ENCODE peak calls at places on chromosomes 2 and 18, in ten cellular contexts. L is thyroid gland, E is HCT116, O is adrenal gland, T is Peyer's patch, H is sigmoid colon, X is NB4, B is IMR-90, N is right lobe of liver, Z is heart left ventricle. C is an unnamed sample.

GRCh38 chr18:8704361-8705279 is 736 bp upstream of the MTCL1 start:
- DNase-seq in L (peak), E (peak), O (peak), T (peak), H (peak), X (peak), B (peak), N (peak), Z (peak), C (peak)

GRCh38 chr18:49628993-49629795 is 67.3 kb downstream of the LIPG start:
- DNase-seq in L (peak), E (no peak), O (no peak), T (peak), H (no peak), X (no peak), B (no peak), N (peak), Z (no peak), C (no peak)

GRCh38 chr2:56040834-56041233 is 117.3 kb upstream of the EFEMP1 start:
- DNase-seq in L (no peak), E (no peak), O (no peak), T (no peak), H (no peak), X (no peak), B (no peak), N (no peak), Z (no peak), C (no peak)

GRCh38 chr18:14971461-14972185 is 223.7 kb downstream of the ANKRD30B start:
- DNase-seq in L (peak), E (no peak), O (no peak), T (no peak), H (no peak), X (no peak), B (no peak), N (no peak), Z (no peak), C (no peak)

GRCh38 chr2:165568361-165568760 is 98.9 kb downstream of the CSRNP3 start:
- DNase-seq in L (no peak), E (no peak), O (no peak), T (no peak), H (no peak), X (no peak), B (no peak), N (no peak), Z (no peak), C (no peak)

GRCh38 chr2:8145385-8145784 is 536.5 kb upstream of the ID2 start:
- DNase-seq in L (no peak), E (no peak), O (no peak), T (no peak), H (no peak), X (peak), B (peak), N (no peak), Z (no peak), C (no peak)

GRCh38 chr18:36191286-36191685 is 4.0 kb downstream of the MOCOS start:
- DNase-seq in L (no peak), E (no peak), O (no peak), T (no peak), H (no peak), X (no peak), B (no peak), N (no peak), Z (no peak), C (no peak)

GRCh38 chr18:10454800-10455550 is 540 bp downstream of the APCDD1 start:
- DNase-seq in L (peak), E (no peak), O (no peak), T (no peak), H (no peak), X (peak), B (peak), N (no peak), Z (no peak), C (no peak)

GRCh38 chr2:8534729-8535397 is 147.0 kb upstream of the ID2 start:
- DNase-seq in L (peak), E (no peak), O (peak), T (peak), H (peak), X (peak), B (peak), N (peak), Z (peak), C (no peak)

GRCh38 chr2:151753540-151753939 is 19.3 kb upstream of the NEB start:
- DNase-seq in L (no peak), E (no peak), O (no peak), T (no peak), H (no peak), X (no peak), B (no peak), N (no peak), Z (no peak), C (no peak)

GRCh38 chr18:51290864-51291263 is 93.4 kb upstream of the MEX3C start:
- DNase-seq in L (no peak), E (no peak), O (no peak), T (no peak), H (no peak), X (no peak), B (no peak), N (no peak), Z (no peak), C (no peak)

GRCh38 chr18:42513416-42513815 is 558.4 kb downstream of the PIK3C3 start:
- DNase-seq in L (no peak), E (no peak), O (no peak), T (no peak), H (no peak), X (no peak), B (no peak), N (no peak), Z (no peak), C (no peak)

GRCh38 chr2:240759454-240759853 is 60.6 kb downstream of the KIF1A start:
- DNase-seq in L (no peak), E (peak), O (no peak), T (no peak), H (no peak), X (peak), B (no peak), N (no peak), Z (no peak), C (peak)

GRCh38 chr2:101501443-101501842 is 26.5 kb upstream of the RFX8 start:
- DNase-seq in L (no peak), E (no peak), O (no peak), T (no peak), H (no peak), X (peak), B (peak), N (no peak), Z (no peak), C (no peak)

GRCh38 chr2:216286616-216287231 is 85.6 kb downstream of the MARCHF4 start:
- DNase-seq in L (no peak), E (no peak), O (no peak), T (no peak), H (no peak), X (no peak), B (no peak), N (no peak), Z (no peak), C (no peak)

GRCh38 chr2:191318729-191319078 is 73.5 kb downstream of the MYO1B start:
- DNase-seq in L (no peak), E (peak), O (no peak), T (peak), H (no peak), X (peak), B (peak), N (no peak), Z (no peak), C (no peak)

GRCh38 chr2:119590873-119591272 is 46.6 kb downstream of the CFAP221 start:
- DNase-seq in L (no peak), E (no peak), O (no peak), T (no peak), H (no peak), X (no peak), B (no peak), N (no peak), Z (no peak), C (no peak)

GRCh38 chr2:170924969-170925368 is 4.1 kb upstream of the GORASP2 start:
- DNase-seq in L (no peak), E (no peak), O (no peak), T (no peak), H (no peak), X (no peak), B (no peak), N (no peak), Z (no peak), C (no peak)

GRCh38 chr2:184155791-184156190 is 442.5 kb upstream of the ZNF804A start:
- DNase-seq in L (no peak), E (no peak), O (no peak), T (no peak), H (no peak), X (no peak), B (no peak), N (no peak), Z (no peak), C (no peak)

GRCh38 chr2:134782107-134782506 is 56.3 kb upstream of the ACMSD start:
- DNase-seq in L (no peak), E (no peak), O (peak), T (no peak), H (no peak), X (no peak), B (no peak), N (no peak), Z (no peak), C (no peak)

GRCh38 chr2:203763425-203764272 is 57.2 kb downstream of the CD28 start:
- DNase-seq in L (no peak), E (no peak), O (no peak), T (no peak), H (no peak), X (no peak), B (no peak), N (no peak), Z (no peak), C (no peak)

GRCh38 chr18:72201032-72201431 is 343.1 kb downstream of the CBLN2 start:
- DNase-seq in L (no peak), E (no peak), O (no peak), T (no peak), H (no peak), X (no peak), B (no peak), N (no peak), Z (no peak), C (no peak)

GRCh38 chr18:74819433-74820059 is 221.9 kb downstream of the ZNF407 start:
- DNase-seq in L (no peak), E (no peak), O (no peak), T (no peak), H (no peak), X (peak), B (no peak), N (no peak), Z (no peak), C (no peak)

GRCh38 chr2:190023860-190024259 is 38.7 kb downstream of the MSTN start:
- DNase-seq in L (no peak), E (peak), O (no peak), T (no peak), H (no peak), X (peak), B (peak), N (no peak), Z (no peak), C (peak)

GRCh38 chr2:174796319-174796771 is 32.1 kb upstream of the CHRNA1 start:
- DNase-seq in L (no peak), E (no peak), O (no peak), T (no peak), H (no peak), X (no peak), B (peak), N (no peak), Z (no peak), C (no peak)

GRCh38 chr2:185502351-185502750 is 236.3 kb upstream of the FSIP2 start:
- DNase-seq in L (no peak), E (no peak), O (no peak), T (no peak), H (no peak), X (no peak), B (no peak), N (no peak), Z (no peak), C (no peak)

GRCh38 chr18:36411745-36412168 is 114.2 kb downstream of the FHOD3 start:
- DNase-seq in L (no peak), E (peak), O (no peak), T (no peak), H (no peak), X (peak), B (peak), N (no peak), Z (no peak), C (no peak)

GRCh38 chr2:171874963-171875362 is 19.1 kb downstream of the SLC25A12 start:
- DNase-seq in L (no peak), E (no peak), O (no peak), T (no peak), H (no peak), X (no peak), B (no peak), N (no peak), Z (no peak), C (no peak)

GRCh38 chr2:165924950-165925349 is 28.6 kb downstream of the TTC21B start:
- DNase-seq in L (no peak), E (no peak), O (no peak), T (no peak), H (no peak), X (no peak), B (no peak), N (no peak), Z (no peak), C (no peak)

GRCh38 chr2:234044157-234044556 is 6.3 kb upstream of the SPP2 start:
- DNase-seq in L (no peak), E (peak), O (no peak), T (no peak), H (no peak), X (no peak), B (peak), N (no peak), Z (no peak), C (no peak)

GRCh38 chr2:39216495-39217191 is 27.1 kb downstream of the CDKL4 start:
- DNase-seq in L (no peak), E (no peak), O (no peak), T (peak), H (no peak), X (peak), B (no peak), N (no peak), Z (no peak), C (no peak)

GRCh38 chr18:30485078-30485477 is 557.5 kb downstream of the DSC3 start:
- DNase-seq in L (no peak), E (no peak), O (no peak), T (no peak), H (no peak), X (no peak), B (no peak), N (no peak), Z (no peak), C (no peak)

GRCh38 chr2:32418777-32419176 is 62.0 kb downstream of the BIRC6 start:
- DNase-seq in L (no peak), E (no peak), O (no peak), T (no peak), H (no peak), X (no peak), B (peak), N (no peak), Z (no peak), C (no peak)

GRCh38 chr2:72367530-72368225 is 220.0 kb upstream of the CYP26B1 start:
- DNase-seq in L (peak), E (peak), O (peak), T (no peak), H (no peak), X (no peak), B (peak), N (peak), Z (peak), C (peak)

GRCh38 chr2:25528173-25528572 is 145.2 kb downstream of the DTNB start:
- DNase-seq in L (no peak), E (no peak), O (no peak), T (no peak), H (no peak), X (no peak), B (peak), N (no peak), Z (no peak), C (peak)

DNA sequence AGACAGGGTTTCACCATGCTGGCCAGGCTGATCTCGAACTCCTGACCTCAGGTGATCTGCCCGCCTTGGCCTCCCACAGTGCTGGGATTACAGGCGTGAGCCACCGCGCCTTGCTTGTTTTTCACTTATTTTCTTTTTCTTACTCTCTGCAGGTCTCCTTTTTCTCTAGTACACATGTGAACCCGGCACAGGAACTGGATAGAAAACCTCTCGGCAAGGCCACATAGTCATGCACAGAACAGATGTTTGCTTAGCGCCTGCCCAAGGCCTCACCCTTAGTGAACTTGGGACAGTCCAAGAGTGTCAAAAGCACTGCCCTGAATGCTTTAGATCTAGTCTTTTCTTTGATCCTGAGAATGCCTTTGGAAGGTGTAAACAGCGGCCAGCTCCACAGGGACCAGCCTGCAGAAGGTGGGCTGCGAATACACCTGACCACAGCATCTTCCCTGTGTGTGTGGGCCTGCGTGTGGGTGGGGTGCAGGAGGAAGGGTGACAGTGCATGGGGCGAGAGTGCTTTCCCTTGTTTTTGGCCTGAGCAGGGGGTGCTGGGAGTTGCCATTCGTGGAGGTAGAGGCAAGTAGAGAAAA is 27.0 kb downstream of the IMPA2 start:
- DNase-seq in L (no peak), E (no peak), O (no peak), T (peak), H (no peak), X (no peak), B (no peak), N (no peak), Z (no peak), C (no peak)
- TF ChIP-seq POLR2A in L (no peak), E (no peak), O (no peak), T (peak), H (no peak), X (no peak), B (no peak), N (no peak), Z (no peak), C (no peak)

GRCh38 chr2:129331638-129332037 is 647.8 kb upstream of the RAB6C start:
- DNase-seq in L (no peak), E (no peak), O (no peak), T (no peak), H (no peak), X (peak), B (no peak), N (no peak), Z (no peak), C (no peak)

GRCh38 chr2:129334128-129334527 is 645.3 kb upstream of the RAB6C start:
- DNase-seq in L (no peak), E (no peak), O (no peak), T (no peak), H (no peak), X (no peak), B (no peak), N (no peak), Z (no peak), C (no peak)

GRCh38 chr2:129337076-129337475 is 642.4 kb upstream of the RAB6C start:
- DNase-seq in L (no peak), E (no peak), O (no peak), T (no peak), H (no peak), X (no peak), B (no peak), N (no peak), Z (no peak), C (no peak)

GRCh38 chr2:129336276-129336675 is 643.2 kb upstream of the RAB6C start:
- DNase-seq in L (no peak), E (no peak), O (no peak), T (no peak), H (no peak), X (no peak), B (no peak), N (no peak), Z (no peak), C (no peak)

GRCh38 chr2:129334696-129335095 is 644.8 kb upstream of the RAB6C start:
- DNase-seq in L (no peak), E (no peak), O (no peak), T (no peak), H (no peak), X (no peak), B (no peak), N (no peak), Z (no peak), C (no peak)
- TF ChIP-seq POLR2A in L (no peak), E (no peak), O (no peak), T (no peak), H (no peak), X (no peak), B (no peak), N (no peak), Z (no peak), C (no peak)

GRCh38 chr2:10028988-10029874 is 14.1 kb upstream of the KLF11 start:
- DNase-seq in L (no peak), E (no peak), O (no peak), T (peak), H (peak), X (peak), B (no peak), N (peak), Z (peak), C (peak)
- TF ChIP-seq POLR2A in L (no peak), E (no peak), O (no peak), T (no peak), H (no peak), X (peak), B (no peak), N (no peak), Z (peak), C (no peak)

DNA sequence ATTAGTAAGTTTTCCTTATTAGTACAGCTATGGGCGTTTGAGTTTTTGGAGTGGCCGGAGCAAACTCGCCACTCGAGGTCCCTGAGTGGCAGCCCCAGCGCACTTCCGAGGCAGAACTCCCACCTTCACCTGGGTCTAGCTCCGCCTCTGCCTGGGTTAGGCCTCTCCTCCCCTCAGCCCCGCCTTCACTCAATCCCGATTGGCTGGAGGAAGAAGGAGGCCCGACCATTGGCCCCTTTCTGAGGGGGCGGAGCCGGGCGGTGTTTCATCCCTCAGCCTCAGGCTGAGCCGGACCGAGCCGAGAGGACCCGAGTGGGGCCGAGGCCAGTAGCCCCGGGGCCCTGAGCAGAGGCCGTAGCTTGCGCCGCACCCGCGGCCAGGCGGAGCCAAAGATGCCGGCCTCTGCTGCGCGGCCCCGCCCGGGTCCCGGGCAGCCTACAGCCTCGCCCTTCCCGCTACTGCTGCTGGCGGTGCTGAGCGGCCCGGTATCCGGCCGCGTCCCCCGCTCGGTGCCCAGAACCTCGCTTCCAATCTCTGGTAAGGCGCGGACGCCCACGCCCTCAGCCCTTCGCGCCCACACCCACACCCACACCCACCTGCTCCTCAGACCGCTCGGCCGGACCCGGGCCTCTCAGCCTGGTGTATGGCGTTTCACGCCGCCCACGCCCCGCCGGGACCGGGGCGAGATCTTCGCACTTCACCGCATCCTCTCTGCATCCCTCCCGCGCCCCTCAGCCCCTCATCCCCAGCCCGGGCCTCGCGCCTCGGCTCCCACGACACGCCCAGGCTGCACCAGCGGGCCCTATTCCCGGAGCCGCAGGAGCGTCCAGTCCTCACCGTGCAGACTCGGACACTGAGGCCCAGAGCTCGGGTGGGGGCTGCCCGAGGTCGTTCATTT is at the start of gene SEMA4F:
- DNase-seq in L (peak), E (peak), O (peak), T (peak), H (peak), X (peak), B (peak), N (peak), Z (peak), C (peak)
- TF ChIP-seq POLR2A in L (no peak), E (peak), O (peak), T (peak), H (no peak), X (peak), B (no peak), N (peak), Z (peak), C (peak)

DNA sequence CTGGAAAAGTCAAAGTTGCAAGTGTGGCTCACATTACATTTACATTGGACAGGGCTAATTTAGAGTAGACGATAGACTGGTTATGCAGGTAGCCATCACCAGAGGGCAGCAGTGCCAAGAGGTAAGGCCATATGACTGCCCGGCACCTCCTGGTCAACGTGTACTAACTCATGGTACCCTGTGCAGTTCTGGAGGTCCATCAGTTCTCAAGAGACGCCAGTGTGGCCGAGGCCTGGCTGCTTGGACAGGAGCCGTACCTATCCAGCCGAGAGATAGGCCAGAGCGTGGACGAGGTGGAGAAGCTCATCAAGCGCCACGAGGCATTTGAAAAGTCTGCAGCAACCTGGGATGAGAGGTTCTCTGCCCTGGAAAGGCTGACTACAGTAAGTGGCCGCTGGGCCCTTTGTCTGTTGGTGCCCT is 65.8 kb upstream of the EML6 start:
- DNase-seq in L (peak), E (peak), O (peak), T (peak), H (peak), X (peak), B (peak), N (no peak), Z (no peak), C (peak)
- TF ChIP-seq POLR2A in L (no peak), E (no peak), O (no peak), T (no peak), H (no peak), X (no peak), B (no peak), N (no peak), Z (no peak), C (no peak)

GRCh38 chr2:63842149-63843061 is 709 bp downstream of the UGP2 start:
- DNase-seq in L (peak), E (no peak), O (peak), T (peak), H (peak), X (peak), B (peak), N (no peak), Z (no peak), C (no peak)
- TF ChIP-seq POLR2A in L (no peak), E (no peak), O (peak), T (peak), H (peak), X (no peak), B (no peak), N (peak), Z (peak), C (no peak)

GRCh38 chr2:20447437-20448245 is 767 bp downstream of the RHOB start:
- DNase-seq in L (peak), E (no peak), O (peak), T (peak), H (peak), X (peak), B (peak), N (peak), Z (peak), C (no peak)
- TF ChIP-seq POLR2A in L (no peak), E (no peak), O (peak), T (no peak), H (peak), X (no peak), B (no peak), N (peak), Z (peak), C (no peak)